ENCODE peak calls at places on chromosome 3, in five cellular contexts. Q is tibial nerve, T is IMR-90, I is uterus, O is heart left ventricle. K is an unnamed sample.
A peak's percentile ranks its signal among the peaks of the same experiment; 100 is the strongest.

GRCh38 chr3:156551261-156551660 is 3.7 kb downstream of the SSR3 start:
- DNase-seq in Q (no peak), T (peak; percentile 69), I (no peak), O (no peak), K (no peak)

GRCh38 chr3:107082527-107082926 is 294.7 kb upstream of the CCDC54 start:
- DNase-seq in T (peak; percentile 73), I (no peak), O (no peak), Q (no peak), K (no peak)

GRCh38 chr3:10845839-10846656 is 30.0 kb downstream of the SLC6A11 start:
- DNase-seq in O (no peak), I (no peak), Q (no peak), T (no peak), K (peak; percentile 45)

GRCh38 chr3:146203761-146204160 is 42.8 kb upstream of the PLOD2 start:
- DNase-seq in T (no peak), O (no peak), Q (no peak), I (no peak), K (no peak)

GRCh38 chr3:187839422-187839821 is 94.2 kb upstream of the BCL6 start:
- DNase-seq in O (no peak), T (no peak), I (no peak), Q (no peak), K (no peak)

GRCh38 chr3:13077431-13078157 is 4.4 kb upstream of the IQSEC1 start:
- DNase-seq in O (peak; percentile 64), I (peak; percentile 39), Q (no peak), T (no peak), K (no peak)

GRCh38 chr3:28933337-28933736 is 347.5 kb upstream of the RBMS3 start:
- DNase-seq in O (no peak), T (no peak), I (no peak), Q (no peak), K (no peak)

GRCh38 chr3:132973441-132973840 is 64.8 kb upstream of the TMEM108 start:
- DNase-seq in T (no peak), I (no peak), Q (no peak), O (no peak), K (no peak)

GRCh38 chr3:63278171-63278999 is at the start of gene SYNPR:
- DNase-seq in Q (no peak), O (no peak), T (no peak), I (no peak), K (no peak)

GRCh38 chr3:38460377-38461085 is 6.8 kb downstream of the ACVR2B start:
- DNase-seq in T (no peak), O (no peak), I (no peak), Q (no peak), K (no peak)

GRCh38 chr3:10366681-10367101 is 45.8 kb upstream of the SEC13 start:
- DNase-seq in T (peak; percentile 100), I (no peak), O (no peak), Q (peak; percentile 47), K (no peak)

GRCh38 chr3:100106094-100106493 is 8.2 kb downstream of the FILIP1L start:
- DNase-seq in Q (no peak), I (no peak), T (no peak), O (no peak), K (no peak)

GRCh38 chr3:123559040-123559861 is 25.6 kb downstream of the HACD2 start:
- DNase-seq in I (no peak), Q (peak; percentile 66), T (peak; percentile 64), O (no peak), K (no peak)

GRCh38 chr3:115325539-115325938 is 178.5 kb upstream of the ZBTB20 start:
- DNase-seq in T (peak; percentile 50), I (no peak), Q (peak; percentile 7), O (peak; percentile 23), K (no peak)

GRCh38 chr3:30342319-30343060 is 263.9 kb upstream of the TGFBR2 start:
- DNase-seq in I (peak; percentile 35), O (no peak), Q (peak; percentile 48), T (peak; percentile 96), K (peak; percentile 78)

GRCh38 chr3:53525765-53526761 is 31.7 kb downstream of the CACNA1D start:
- DNase-seq in Q (no peak), I (peak; percentile 64), T (no peak), O (no peak), K (no peak)

GRCh38 chr3:144142151-144142855 is 170.7 kb downstream of the DIPK2A start:
- DNase-seq in O (no peak), T (peak; percentile 82), I (peak; percentile 16), Q (no peak), K (no peak)

GRCh38 chr3:177574232-177574856 is 377.1 kb upstream of the TBL1XR1 start:
- DNase-seq in T (peak; percentile 81), O (no peak), Q (no peak), I (no peak), K (no peak)

GRCh38 chr3:60262546-60262945 is 988.7 kb downstream of the FHIT start:
- DNase-seq in Q (no peak), T (no peak), O (no peak), I (no peak), K (no peak)

GRCh38 chr3:120741837-120742197 is 499 bp downstream of the RABL3 start:
- DNase-seq in Q (no peak), I (no peak), O (no peak), T (peak; percentile 43), K (no peak)

GRCh38 chr3:51375136-51375535 is 10.0 kb upstream of the MANF start:
- DNase-seq in I (no peak), O (no peak), Q (no peak), T (no peak), K (no peak)

GRCh38 chr3:123664771-123665170 is 79.9 kb upstream of the HACD2 start:
- DNase-seq in O (no peak), Q (no peak), T (peak; percentile 39), I (no peak), K (no peak)

GRCh38 chr3:94417963-94418455 is 355.1 kb downstream of the NSUN3 start:
- DNase-seq in Q (no peak), T (no peak), I (no peak), O (no peak), K (no peak)

DNA sequence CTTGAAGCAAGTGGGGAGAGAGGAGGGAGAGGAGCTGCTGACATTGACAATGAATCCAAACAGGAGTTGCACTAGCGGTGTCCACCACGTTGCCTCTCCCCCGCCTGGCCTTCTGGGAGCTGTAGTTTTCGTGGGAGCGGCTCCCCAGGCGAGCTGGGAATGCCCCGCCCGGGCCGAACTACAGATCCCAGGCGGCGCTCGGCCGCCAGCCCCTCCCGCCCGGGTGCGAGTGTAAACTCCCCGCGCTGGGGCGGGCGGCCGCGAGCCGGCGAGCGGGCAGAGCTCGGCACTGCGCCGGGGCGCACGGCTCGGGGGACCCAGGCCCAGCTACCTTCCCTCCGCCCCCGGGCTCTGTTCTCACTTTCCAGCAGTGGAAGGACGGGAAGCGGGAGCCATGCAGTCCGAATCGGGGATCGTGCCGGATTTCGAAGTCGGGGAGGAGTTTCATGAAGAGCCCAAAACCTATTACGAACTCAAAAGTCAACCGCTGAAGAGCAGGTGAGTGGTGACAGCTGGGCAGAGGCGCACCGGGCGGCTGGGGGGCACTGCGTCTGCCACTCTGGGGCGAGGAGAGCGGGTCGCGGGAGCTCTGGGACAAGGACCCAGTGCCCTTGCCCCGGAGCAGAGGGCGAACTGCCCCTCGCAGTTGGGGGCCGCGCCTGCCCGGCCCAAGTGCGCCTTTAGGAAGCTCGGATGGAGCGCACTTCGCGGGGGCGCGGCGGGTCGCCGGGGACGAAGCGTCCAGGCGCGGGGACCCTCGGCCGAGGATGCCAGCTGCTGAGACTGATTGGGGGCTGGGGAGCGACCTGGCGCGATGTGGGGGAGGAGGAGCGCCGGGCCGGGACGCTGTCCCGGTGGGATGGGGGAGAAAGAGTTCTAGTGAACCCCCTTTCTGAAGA is at the start of gene MITF:
- DNase-seq in Q (peak; percentile 88), O (peak; percentile 94), T (peak; percentile 88), I (peak; percentile 92), K (peak; percentile 98)
- TF ChIP-seq POLR2A in Q (peak; percentile 50), O (peak; percentile 91), T (no peak), I (peak; percentile 78), K (no peak)

GRCh38 chr3:33058780-33059179 is 38.2 kb downstream of the GLB1 start:
- DNase-seq in Q (no peak), T (no peak), O (no peak), I (no peak), K (no peak)
- TF ChIP-seq POLR2A in Q (no peak), T (no peak), O (no peak), I (no peak), K (no peak)

DNA sequence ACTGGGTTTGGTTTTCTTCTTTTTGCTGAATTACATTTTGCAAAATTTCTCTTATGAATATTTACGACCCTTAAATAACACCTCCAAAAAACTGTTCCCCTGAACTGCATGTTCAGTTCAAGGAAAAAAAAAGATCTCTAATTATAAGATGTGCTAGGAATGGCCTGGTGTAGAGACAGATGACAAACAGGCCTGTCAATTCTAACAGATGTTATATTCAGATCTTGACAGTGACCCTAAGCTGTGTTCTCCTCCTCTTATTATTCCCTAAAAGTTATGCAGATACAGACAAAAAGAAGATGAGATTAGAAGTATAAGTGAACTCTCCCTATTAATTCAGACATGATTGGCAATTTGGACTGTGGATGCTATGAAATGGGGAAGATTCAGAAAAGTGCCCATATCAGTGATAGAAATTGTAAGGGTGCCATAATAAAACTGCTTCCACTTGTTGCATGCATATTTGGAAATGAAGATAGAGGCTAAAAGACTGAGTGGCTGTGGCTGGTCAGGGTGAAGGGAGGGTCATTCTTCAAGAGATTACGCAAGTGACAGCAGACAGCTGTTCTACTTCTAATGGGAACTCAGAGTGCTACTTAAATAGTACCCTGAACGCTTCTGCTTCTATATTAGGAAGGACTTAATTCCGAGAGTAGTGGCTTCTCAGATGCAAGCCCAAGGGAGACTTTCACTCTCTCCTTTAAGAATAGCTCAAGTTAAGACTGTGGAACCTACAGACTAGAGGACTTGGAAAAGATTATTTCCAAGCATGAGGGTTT is 75.5 kb downstream of the ADAMTS9 start:
- DNase-seq in T (peak; percentile 49), Q (no peak), O (peak; percentile 30), I (peak; percentile 46), K (no peak)
- TF ChIP-seq POLR2A in T (no peak), Q (no peak), O (no peak), I (no peak), K (no peak)

GRCh38 chr3:119418641-119419040 is 44.8 kb downstream of the TMEM39A start:
- DNase-seq in O (no peak), I (no peak), T (peak; percentile 66), Q (no peak), K (no peak)
- TF ChIP-seq POLR2A in O (no peak), I (no peak), T (no peak), Q (no peak), K (no peak)

K was measured in lower leg skin.